ENCODE peak calls at places on chromosomes 6 and 20, in nine cellular contexts. S is psoas muscle, B is GM12864, C is choroid plexus epithelial cell, V is fibroblast of the aortic adventitia, T is tibial nerve, Y is prostate gland, M is neural crest cell, J is hepatocyte. Q is an unnamed sample.

GRCh38 chr20:15515706-15516105 is 1057.5 kb downstream of the KIF16B start:
- DNase-seq in S (no peak), B (no peak), C (no peak), V (no peak), T (no peak), Y (no peak), M (no peak), J (no peak), Q (no peak)

GRCh38 chr20:49054032-49054643 is 8.0 kb downstream of the CSE1L start:
- DNase-seq in S (no peak), B (no peak), C (peak; percentile 28), V (no peak), T (no peak), Y (no peak), M (no peak), J (no peak), Q (peak; percentile 35)

GRCh38 chr6:159806021-159806458 is 6.0 kb downstream of the PNLDC1 start:
- DNase-seq in S (no peak), B (no peak), C (peak; percentile 75), V (peak; percentile 14), T (no peak), Y (no peak), M (no peak), J (peak; percentile 46), Q (no peak)

GRCh38 chr6:110874880-110875547 is 429 bp downstream of the AMD1 start:
- DNase-seq in S (peak; percentile 71), B (no peak), C (no peak), V (no peak), T (no peak), Y (peak; percentile 25), M (peak; percentile 29), J (no peak), Q (peak; percentile 35)

GRCh38 chr6:97068211-97068610 is 143.7 kb downstream of the KLHL32 start:
- DNase-seq in S (no peak), B (no peak), C (peak; percentile 76), V (peak; percentile 72), T (no peak), Y (no peak), M (peak; percentile 33), J (peak; percentile 50), Q (no peak)

GRCh38 chr6:49826743-49827406 is 39.5 kb downstream of the CRISP1 start:
- DNase-seq in S (no peak), B (no peak), C (no peak), V (no peak), T (no peak), Y (no peak), M (no peak), J (no peak), Q (peak; percentile 5)

GRCh38 chr6:116580198-116580597 is 8.9 kb downstream of the RWDD1 start:
- DNase-seq in S (no peak), B (no peak), C (peak; percentile 82), V (peak; percentile 62), T (no peak), Y (no peak), M (no peak), J (no peak), Q (no peak)

GRCh38 chr20:1265226-1265915 is 723 bp upstream of the SNPH start:
- DNase-seq in S (no peak), B (no peak), C (no peak), V (no peak), T (no peak), Y (no peak), M (no peak), J (no peak), Q (peak; percentile 4)

GRCh38 chr6:151111670-151112069 is 128.1 kb upstream of the AKAP12 start:
- DNase-seq in S (no peak), B (no peak), C (no peak), V (no peak), T (no peak), Y (no peak), M (no peak), J (no peak), Q (no peak)

GRCh38 chr6:150719099-150719767 is 119.5 kb downstream of the PLEKHG1 start:
- DNase-seq in S (no peak), B (no peak), C (no peak), V (no peak), T (no peak), Y (no peak), M (no peak), J (no peak), Q (no peak)

GRCh38 chr20:42484790-42485365 is 704.8 kb downstream of the PTPRT start:
- DNase-seq in S (no peak), B (no peak), C (no peak), V (no peak), T (no peak), Y (no peak), M (no peak), J (no peak), Q (no peak)

GRCh38 chr20:42482808-42483207 is 706.9 kb downstream of the PTPRT start:
- DNase-seq in S (no peak), B (no peak), C (no peak), V (no peak), T (no peak), Y (no peak), M (no peak), J (no peak), Q (no peak)

GRCh38 chr20:42484335-42484734 is 705.4 kb downstream of the PTPRT start:
- DNase-seq in S (no peak), B (no peak), C (no peak), V (peak; percentile 2), T (peak; percentile 78), Y (peak; percentile 6), M (no peak), J (peak; percentile 10), Q (no peak)

GRCh38 chr20:42485566-42485965 is 704.1 kb downstream of the PTPRT start:
- DNase-seq in S (no peak), B (no peak), C (no peak), V (no peak), T (no peak), Y (no peak), M (no peak), J (no peak), Q (no peak)

DNA sequence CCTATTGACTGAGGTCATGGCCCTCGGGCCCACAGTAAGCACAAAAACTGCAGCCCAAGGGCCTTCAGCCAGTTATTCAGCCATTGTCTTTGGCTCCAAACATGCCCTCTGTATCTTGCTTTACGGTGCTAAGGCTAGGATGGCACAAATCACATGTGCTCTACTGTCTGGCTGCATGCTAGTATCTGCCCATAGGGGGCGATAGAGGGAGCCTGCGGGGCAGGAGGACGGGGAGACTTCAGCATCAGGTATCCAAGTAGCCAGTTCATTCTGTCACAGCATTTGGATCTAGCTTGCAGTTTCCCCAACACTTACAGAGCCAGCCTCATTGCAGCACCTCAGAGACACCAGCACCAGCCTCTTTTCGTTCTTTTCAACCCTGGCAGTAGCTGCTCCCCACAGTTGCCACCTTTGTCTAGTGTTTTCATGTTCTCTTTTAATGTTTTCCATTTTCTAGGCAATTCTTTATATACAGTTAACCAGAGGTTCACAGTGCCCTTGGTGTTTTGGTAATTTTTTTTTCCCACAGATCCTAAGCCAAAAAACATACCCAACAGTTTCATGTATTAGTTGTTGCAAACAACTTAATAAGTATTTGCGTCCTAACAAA is 705.9 kb downstream of the PTPRT start:
- DNase-seq in S (no peak), B (no peak), C (no peak), V (no peak), T (peak; percentile 10), Y (no peak), M (peak; percentile 29), J (peak; percentile 22), Q (no peak)
- TF ChIP-seq CTCF in S (no peak), B (peak; percentile 78), C (no peak), V (no peak), T (no peak), Y (no peak), M (peak; percentile 60), J (peak; percentile 35), Q (peak; percentile 45)

GRCh38 chr20:3785240-3786125 is 1.1 kb downstream of the CENPB start:
- DNase-seq in S (peak; percentile 64), B (no peak), C (no peak), V (no peak), T (no peak), Y (no peak), M (no peak), J (no peak), Q (no peak)

GRCh38 chr20:3786665-3787639 is at the start of gene CENPB:
- DNase-seq in S (peak; percentile 94), B (no peak), C (peak; percentile 84), V (peak; percentile 72), T (peak; percentile 84), Y (peak; percentile 86), M (peak; percentile 94), J (peak; percentile 95), Q (peak; percentile 99)

GRCh38 chr20:3784863-3785239 is 1.7 kb downstream of the CENPB start:
- DNase-seq in S (peak; percentile 32), B (no peak), C (no peak), V (no peak), T (no peak), Y (no peak), M (no peak), J (no peak), Q (no peak)

GRCh38 chr20:3784226-3784853 is 2.2 kb downstream of the CENPB start:
- DNase-seq in S (peak; percentile 53), B (no peak), C (no peak), V (no peak), T (no peak), Y (no peak), M (no peak), J (no peak), Q (no peak)

GRCh38 chr20:3786126-3786484 is 435 bp downstream of the CENPB start:
- DNase-seq in S (peak; percentile 81), B (no peak), C (peak; percentile 74), V (peak; percentile 58), T (no peak), Y (peak; percentile 25), M (no peak), J (peak; percentile 69), Q (peak; percentile 73)
- TF ChIP-seq CTCF in S (no peak), B (no peak), C (no peak), V (no peak), T (no peak), Y (no peak), M (no peak), J (no peak), Q (no peak)

DNA sequence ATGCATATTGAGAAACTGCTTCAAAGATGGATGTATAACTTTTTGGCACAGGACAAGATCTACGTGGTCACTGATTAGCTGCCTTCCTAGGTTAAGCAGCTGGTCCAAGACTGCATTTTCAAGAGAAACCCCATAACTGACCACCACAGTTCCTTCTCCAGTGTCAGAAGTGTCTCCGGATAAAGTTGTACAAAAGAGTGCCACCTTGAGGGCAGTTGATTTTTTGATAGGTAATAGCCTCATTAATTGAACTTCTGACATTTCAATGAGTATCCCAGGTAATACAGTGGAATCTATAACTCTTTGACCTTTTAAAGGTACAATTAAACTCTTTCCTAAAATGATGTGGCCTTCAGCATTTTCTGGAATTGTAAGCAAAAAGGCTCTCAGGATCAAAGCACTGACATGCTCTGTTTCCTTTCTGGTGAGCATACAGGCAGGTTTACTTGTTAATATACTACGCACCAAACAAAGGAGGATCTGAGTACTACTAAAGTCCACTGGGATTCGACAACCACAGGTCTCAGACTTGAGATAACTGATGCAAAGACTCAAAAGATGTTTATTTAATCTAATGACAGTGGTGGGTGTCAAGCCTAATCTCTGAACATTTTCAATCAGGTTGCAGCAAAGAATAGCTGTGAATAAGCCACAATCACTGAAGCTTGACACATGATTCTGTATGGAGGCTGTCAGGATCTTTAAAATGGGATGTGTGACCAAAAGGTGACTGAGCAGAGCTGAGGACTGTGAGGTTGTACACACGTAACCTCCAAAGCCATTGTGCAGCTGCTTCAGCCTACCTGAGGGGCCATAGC is 21.2 kb downstream of the MKKS start:
- DNase-seq in S (no peak), B (no peak), C (peak; percentile 36), V (peak; percentile 21), T (no peak), Y (no peak), M (no peak), J (no peak), Q (no peak)
- TF ChIP-seq CTCF in S (no peak), B (no peak), C (peak; percentile 44), V (peak; percentile 2), T (no peak), Y (no peak), M (no peak), J (peak; percentile 32), Q (peak; percentile 2)

GRCh38 chr20:62850333-62850974 is 11.2 kb downstream of the TCFL5 start:
- DNase-seq in S (no peak), B (no peak), C (no peak), V (no peak), T (no peak), Y (no peak), M (no peak), J (no peak), Q (no peak)
- TF ChIP-seq CTCF in S (no peak), B (no peak), C (no peak), V (no peak), T (peak; percentile 37), Y (no peak), M (no peak), J (no peak), Q (no peak)

Q was measured in GM20000.